ENCODE peak calls at places on chromosome 9, in five cellular contexts. B is activated CD8-positive, alpha-beta memory T cell treated with anti-CD3 and anti-CD28 coated beads, Interleukin-2, amount 50 U/mL, for 48 hours; F is memory B cell; L is suprapubic skin; T is activated CD4-positive, alpha-beta T cell treated with anti-CD3 and anti-CD28 coated beads, Interleukin-2, amount 50 U/mL, for 1 hour. I is an unnamed sample.

GRCh38 chr9:68869020-68869419 is 144.9 kb downstream of the PRKACG start:
- DNase-seq in B (no peak), F (no peak), L (no peak), T (no peak), I (no peak)

GRCh38 chr9:84754896-84755295 is 85.4 kb downstream of the NTRK2 start:
- DNase-seq in B (no peak), F (no peak), L (no peak), T (no peak), I (no peak)

GRCh38 chr9:131886839-131887238 is 147.0 kb upstream of the RAPGEF1 start:
- DNase-seq in B (no peak), F (no peak), L (no peak), T (no peak), I (no peak)

GRCh38 chr9:1219284-1219683 is 169.1 kb downstream of the DMRT2 start:
- DNase-seq in B (no peak), F (no peak), L (no peak), T (no peak), I (no peak)

GRCh38 chr9:99823392-99824377 is 2.0 kb downstream of the NR4A3 start:
- DNase-seq in B (peak), F (peak), L (peak), T (peak), I (peak)

GRCh38 chr9:75229605-75230332 is 141.5 kb downstream of the OSTF1 start:
- DNase-seq in B (no peak), F (no peak), L (no peak), T (no peak), I (peak)

GRCh38 chr9:133650026-133650425 is 13.9 kb downstream of the DBH start:
- DNase-seq in B (no peak), F (no peak), L (no peak), T (no peak), I (no peak)

GRCh38 chr9:6986416-6986815 is 228.6 kb downstream of the KDM4C start:
- DNase-seq in B (no peak), F (no peak), L (no peak), T (no peak), I (no peak)

GRCh38 chr9:79568337-79569084 is 3.3 kb upstream of the TLE4 start:
- DNase-seq in B (no peak), F (no peak), L (no peak), T (no peak), I (no peak)

GRCh38 chr9:98933185-98933584 is 10.5 kb upstream of the COL15A1 start:
- DNase-seq in B (no peak), F (no peak), L (no peak), T (no peak), I (no peak)

GRCh38 chr9:79731483-79731882 is 159.7 kb downstream of the TLE4 start:
- DNase-seq in B (no peak), F (no peak), L (no peak), T (no peak), I (no peak)

I was measured in SW480.